ENCODE peak calls at places on chromosomes 5 and 9, in five cellular contexts. F is AG09319, P is GM13976, O is NCI-H510A treated with DMSO at 0.1 percent for 48 hours, Z is KBM-7. Y is an unnamed sample.

GRCh38 chr5:37727238-37727637 is 112.6 kb downstream of the GDNF start:
- DNase-seq in F (no peak), P (no peak), O (no peak), Z (no peak), Y (no peak)

GRCh38 chr9:93111371-93112115 is 15.5 kb downstream of the CARD19 start:
- DNase-seq in F (no peak), P (no peak), O (no peak), Z (no peak), Y (no peak)

GRCh38 chr9:114153761-114154596 is 1.4 kb upstream of the COL27A1 start:
- DNase-seq in F (no peak), P (no peak), O (no peak), Z (peak; percentile 18), Y (no peak)

GRCh38 chr5:119009131-119009530 is 20.8 kb upstream of the DTWD2 start:
- DNase-seq in F (no peak), P (no peak), O (no peak), Z (no peak), Y (no peak)

GRCh38 chr9:126217121-126217520 is 109.5 kb upstream of the MVB12B start:
- DNase-seq in F (no peak), P (no peak), O (no peak), Z (no peak), Y (no peak)

GRCh38 chr9:4086119-4087088 is 213.5 kb downstream of the GLIS3 start:
- DNase-seq in F (no peak), P (no peak), O (no peak), Z (no peak), Y (no peak)

GRCh38 chr5:15320896-15321295 is 179.1 kb upstream of the FBXL7 start:
- DNase-seq in F (no peak), P (no peak), O (no peak), Z (no peak), Y (no peak)

GRCh38 chr5:124948062-124948753 is 201.8 kb upstream of the ZNF608 start:
- DNase-seq in F (no peak), P (no peak), O (no peak), Z (peak; percentile 76), Y (no peak)

GRCh38 chr9:15373881-15374280 is 48.8 kb upstream of the SNAPC3 start:
- DNase-seq in F (no peak), P (no peak), O (no peak), Z (no peak), Y (no peak)

GRCh38 chr9:91421022-91421765 is 2.4 kb downstream of the NFIL3 start:
- DNase-seq in F (no peak), P (peak; percentile 54), O (no peak), Z (peak; percentile 41), Y (no peak)

GRCh38 chr9:77291714-77292113 is 114.4 kb downstream of the VPS13A start:
- DNase-seq in F (no peak), P (no peak), O (peak; percentile 33), Z (peak; percentile 44), Y (peak; percentile 16)

GRCh38 chr5:5275211-5275610 is 135.1 kb downstream of the ADAMTS16 start:
- DNase-seq in F (no peak), P (no peak), O (no peak), Z (no peak), Y (no peak)

GRCh38 chr9:83266618-83267543 is 203.9 kb upstream of the RASEF start:
- DNase-seq in F (no peak), P (no peak), O (no peak), Z (no peak), Y (no peak)

GRCh38 chr5:31412324-31412723 is 119.6 kb downstream of the DROSHA start:
- DNase-seq in F (peak; percentile 8), P (no peak), O (no peak), Z (no peak), Y (no peak)

GRCh38 chr5:32753765-32754164 is 42.6 kb downstream of the NPR3 start:
- DNase-seq in F (peak; percentile 16), P (no peak), O (no peak), Z (peak; percentile 35), Y (no peak)

GRCh38 chr9:14823800-14824199 is 86.4 kb downstream of the FREM1 start:
- DNase-seq in F (no peak), P (no peak), O (no peak), Z (no peak), Y (no peak)

GRCh38 chr9:129081388-129081889 is 528 bp downstream of the DOLPP1 start:
- DNase-seq in F (no peak), P (peak; percentile 96), O (no peak), Z (no peak), Y (no peak)

GRCh38 chr5:102545175-102545574 is 46.4 kb upstream of the SLCO6A1 start:
- DNase-seq in F (no peak), P (no peak), O (no peak), Z (peak; percentile 56), Y (no peak)

GRCh38 chr9:81028504-81028903 is 660.8 kb downstream of the TLE1 start:
- DNase-seq in F (no peak), P (no peak), O (no peak), Z (no peak), Y (peak; percentile 67)

GRCh38 chr5:56569576-56569975 is 245.8 kb upstream of the MAP3K1 start:
- DNase-seq in F (no peak), P (no peak), O (no peak), Z (no peak), Y (no peak)

GRCh38 chr5:65742565-65743231 is 20.7 kb downstream of the NLN start:
- DNase-seq in F (peak; percentile 44), P (peak; percentile 68), O (peak; percentile 2), Z (peak; percentile 46), Y (peak; percentile 53)

GRCh38 chr5:32638309-32638708 is 53.0 kb downstream of the SUB1 start:
- DNase-seq in F (no peak), P (no peak), O (no peak), Z (no peak), Y (no peak)

GRCh38 chr9:35481347-35481975 is 8.4 kb upstream of the RUSC2 start:
- DNase-seq in F (peak; percentile 42), P (peak; percentile 51), O (peak; percentile 0), Z (peak; percentile 71), Y (peak; percentile 51)

GRCh38 chr5:142960309-142960696 is 190.1 kb downstream of the ARHGAP26 start:
- DNase-seq in F (peak; percentile 15), P (no peak), O (no peak), Z (no peak), Y (no peak)

GRCh38 chr5:160347453-160347852 is 23.0 kb downstream of the C1QTNF2 start:
- DNase-seq in F (no peak), P (no peak), O (no peak), Z (no peak), Y (no peak)

GRCh38 chr9:22158275-22158674 is 149.2 kb upstream of the CDKN2B start:
- DNase-seq in F (no peak), P (no peak), O (no peak), Z (no peak), Y (no peak)

GRCh38 chr9:135282001-135282731 is 194.7 kb downstream of the OLFM1 start:
- DNase-seq in F (no peak), P (no peak), O (peak; percentile 30), Z (no peak), Y (no peak)

GRCh38 chr5:137888875-137889759 is at the start of gene PKD2L2:
- DNase-seq in F (peak; percentile 45), P (peak; percentile 87), O (peak; percentile 22), Z (peak; percentile 89), Y (peak; percentile 20)

GRCh38 chr9:69601698-69602097 is 70.5 kb downstream of the APBA1 start:
- DNase-seq in F (no peak), P (no peak), O (no peak), Z (no peak), Y (no peak)

GRCh38 chr5:97528941-97529340 is 345.9 kb upstream of the RIOK2 start:
- DNase-seq in F (peak; percentile 43), P (no peak), O (no peak), Z (no peak), Y (peak; percentile 16)

GRCh38 chr5:123093279-123094226 is 4.5 kb downstream of the PRDM6 start:
- DNase-seq in F (no peak), P (no peak), O (no peak), Z (peak; percentile 5), Y (no peak)

GRCh38 chr5:93909356-93909755 is 168.0 kb upstream of the POU5F2 start:
- DNase-seq in F (no peak), P (no peak), O (no peak), Z (peak; percentile 37), Y (no peak)

Y was measured in HFF-Myc.